ENCODE peak calls at places on chromosome 14, in ten cellular contexts. F is AG04450, G is HCT116, C is fibroblast of lung, T is colonic mucosa, E is breast epithelium, A is GM23248, D is left ventricle myocardium inferior, Y is HL-60, X is kidney epithelial cell. Z is an unnamed sample.

GRCh38 chr14:69715725-69716482 is 51.0 kb upstream of the SRSF5 start:
- DNase-seq in F (peak), G (no peak), C (peak), T (peak), E (peak), A (peak), D (peak), Y (peak), X (peak), Z (no peak)

GRCh38 chr14:41343857-41344256 is 262.8 kb upstream of the LRFN5 start:
- DNase-seq in F (no peak), G (no peak), C (no peak), T (no peak), E (no peak), A (no peak), D (no peak), Y (no peak), X (no peak), Z (no peak)

GRCh38 chr14:56374421-56374820 is 205.2 kb upstream of the TMEM260 start:
- DNase-seq in F (no peak), G (no peak), C (no peak), T (no peak), E (no peak), A (no peak), D (no peak), Y (no peak), X (no peak), Z (no peak)

GRCh38 chr14:28780843-28781503 is 14.4 kb downstream of the FOXG1 start:
- DNase-seq in F (no peak), G (no peak), C (no peak), T (no peak), E (no peak), A (no peak), D (no peak), Y (no peak), X (no peak), Z (no peak)

GRCh38 chr14:53841109-53842099 is 115.2 kb downstream of the BMP4 start:
- DNase-seq in F (no peak), G (no peak), C (no peak), T (no peak), E (no peak), A (no peak), D (no peak), Y (no peak), X (no peak), Z (no peak)

GRCh38 chr14:78291958-78292357 is 121.8 kb downstream of the NRXN3 start:
- DNase-seq in F (no peak), G (no peak), C (no peak), T (no peak), E (no peak), A (no peak), D (no peak), Y (no peak), X (no peak), Z (no peak)

GRCh38 chr14:104349950-104350349 is 211.6 kb downstream of the KIF26A start:
- DNase-seq in F (no peak), G (no peak), C (no peak), T (no peak), E (peak), A (no peak), D (no peak), Y (no peak), X (no peak), Z (no peak)

GRCh38 chr14:31418440-31418839 is 1.9 kb downstream of the HEATR5A start:
- DNase-seq in F (no peak), G (no peak), C (no peak), T (no peak), E (no peak), A (peak), D (no peak), Y (no peak), X (no peak), Z (no peak)

GRCh38 chr14:68307769-68308168 is 485.1 kb downstream of the ZFP36L1 start:
- DNase-seq in F (no peak), G (no peak), C (peak), T (no peak), E (no peak), A (peak), D (no peak), Y (no peak), X (no peak), Z (no peak)

GRCh38 chr14:50523271-50524041 is 8.9 kb downstream of the MAP4K5 start:
- DNase-seq in F (no peak), G (no peak), C (no peak), T (no peak), E (no peak), A (no peak), D (no peak), Y (no peak), X (no peak), Z (no peak)

GRCh38 chr14:104864267-104865068 is 600 bp upstream of the CEP170B start:
- DNase-seq in F (no peak), G (peak), C (no peak), T (peak), E (peak), A (peak), D (peak), Y (no peak), X (no peak), Z (no peak)

GRCh38 chr14:100898935-100899840 is 4.3 kb downstream of the RTL1 start:
- DNase-seq in F (no peak), G (no peak), C (no peak), T (peak), E (peak), A (no peak), D (peak), Y (no peak), X (no peak), Z (no peak)

GRCh38 chr14:96126783-96127271 is 77.8 kb upstream of the BDKRB2 start:
- DNase-seq in F (no peak), G (no peak), C (peak), T (peak), E (no peak), A (no peak), D (no peak), Y (peak), X (no peak), Z (no peak)

GRCh38 chr14:95696741-95697140 is 10.5 kb downstream of the TCL1B start:
- DNase-seq in F (no peak), G (no peak), C (no peak), T (no peak), E (no peak), A (no peak), D (no peak), Y (no peak), X (no peak), Z (no peak)

GRCh38 chr14:96461950-96462798 is 40.0 kb upstream of the PAPOLA start:
- DNase-seq in F (no peak), G (no peak), C (no peak), T (peak), E (no peak), A (no peak), D (no peak), Y (no peak), X (no peak), Z (no peak)

GRCh38 chr14:51638071-51638944 is 13.4 kb upstream of the FRMD6 start:
- DNase-seq in F (no peak), G (no peak), C (no peak), T (no peak), E (no peak), A (peak), D (no peak), Y (no peak), X (no peak), Z (no peak)

GRCh38 chr14:77862154-77862783 is 62.4 kb downstream of the ADCK1 start:
- DNase-seq in F (peak), G (peak), C (peak), T (peak), E (peak), A (peak), D (peak), Y (no peak), X (no peak), Z (peak)

GRCh38 chr14:65373011-65373670 is 39.4 kb upstream of the FUT8 start:
- DNase-seq in F (no peak), G (no peak), C (no peak), T (no peak), E (no peak), A (no peak), D (no peak), Y (no peak), X (no peak), Z (no peak)

GRCh38 chr14:69574266-69574953 is at the start of gene CCDC177:
- DNase-seq in F (no peak), G (peak), C (peak), T (peak), E (peak), A (peak), D (no peak), Y (no peak), X (no peak), Z (no peak)

GRCh38 chr14:23442721-23443356 is 7.4 kb upstream of the MYH7 start:
- DNase-seq in F (no peak), G (no peak), C (no peak), T (no peak), E (no peak), A (no peak), D (peak), Y (no peak), X (no peak), Z (no peak)

GRCh38 chr14:22561661-22562579 is 27.1 kb downstream of the DAD1 start:
- DNase-seq in F (no peak), G (no peak), C (no peak), T (no peak), E (no peak), A (no peak), D (no peak), Y (no peak), X (no peak), Z (no peak)

GRCh38 chr14:52286659-52287649 is 19.5 kb downstream of the PTGDR start:
- DNase-seq in F (no peak), G (no peak), C (no peak), T (no peak), E (no peak), A (peak), D (no peak), Y (no peak), X (no peak), Z (no peak)

GRCh38 chr14:66003082-66003740 is 483.0 kb upstream of the CCDC196 start:
- DNase-seq in F (no peak), G (no peak), C (no peak), T (no peak), E (no peak), A (no peak), D (no peak), Y (no peak), X (no peak), Z (no peak)

GRCh38 chr14:95294320-95294719 is 25.4 kb downstream of the CLMN start:
- DNase-seq in F (no peak), G (no peak), C (no peak), T (no peak), E (no peak), A (no peak), D (no peak), Y (no peak), X (no peak), Z (no peak)

GRCh38 chr14:77241955-77242354 is 29.1 kb downstream of the NGB start:
- DNase-seq in F (no peak), G (no peak), C (no peak), T (no peak), E (no peak), A (peak), D (no peak), Y (no peak), X (no peak), Z (no peak)

GRCh38 chr14:52048132-52048531 is 20.7 kb downstream of the NID2 start:
- DNase-seq in F (no peak), G (no peak), C (no peak), T (no peak), E (no peak), A (no peak), D (no peak), Y (no peak), X (no peak), Z (no peak)

GRCh38 chr14:55136868-55137785 is 8.1 kb downstream of the LGALS3 start:
- DNase-seq in F (peak), G (no peak), C (peak), T (peak), E (peak), A (peak), D (peak), Y (no peak), X (no peak), Z (no peak)

GRCh38 chr14:55170526-55170925 is 20.9 kb downstream of the DLGAP5 start:
- DNase-seq in F (no peak), G (no peak), C (peak), T (no peak), E (no peak), A (no peak), D (no peak), Y (no peak), X (no peak), Z (no peak)

DNA sequence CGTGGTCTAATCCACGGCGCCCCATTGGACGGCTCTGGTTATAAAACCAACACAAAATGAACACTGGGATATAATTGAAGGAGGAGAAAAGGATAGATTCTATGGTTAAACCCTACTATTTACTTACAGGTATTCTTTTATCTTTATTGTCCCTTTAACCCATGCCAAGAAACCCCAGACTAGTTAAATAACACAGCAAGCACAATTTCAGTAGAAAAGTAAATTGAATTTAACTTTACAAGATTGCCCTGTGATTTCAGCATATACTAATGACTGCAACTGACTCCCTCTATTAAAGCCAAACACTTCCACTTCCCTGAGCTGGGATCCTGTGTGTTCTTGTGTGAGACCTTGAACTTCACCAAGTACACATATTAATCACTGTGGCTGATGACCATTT is 45.3 kb downstream of the BCL11B start:
- DNase-seq in F (no peak), G (no peak), C (no peak), T (no peak), E (no peak), A (no peak), D (no peak), Y (no peak), X (no peak), Z (no peak)
- H3K4me3 ChIP-seq in F (no peak), G (no peak), C (no peak), T (no peak), E (no peak), A (no peak), D (no peak), Y (no peak), X (no peak), Z (no peak)

GRCh38 chr14:89543420-89543790 is 126.4 kb upstream of the FOXN3 start:
- DNase-seq in F (no peak), G (no peak), C (peak), T (no peak), E (no peak), A (no peak), D (no peak), Y (no peak), X (no peak), Z (no peak)
- H3K4me3 ChIP-seq in F (no peak), G (no peak), C (no peak), T (no peak), E (no peak), A (no peak), D (no peak), Y (no peak), X (no peak), Z (no peak)

GRCh38 chr14:35825968-35826217 is 245 bp upstream of the BRMS1L start:
- DNase-seq in F (no peak), G (no peak), C (no peak), T (no peak), E (no peak), A (no peak), D (no peak), Y (no peak), X (no peak), Z (no peak)

GRCh38 chr14:35826952-35827416 is 846 bp downstream of the BRMS1L start:
- DNase-seq in F (no peak), G (no peak), C (no peak), T (no peak), E (no peak), A (peak), D (no peak), Y (no peak), X (no peak), Z (no peak)

GRCh38 chr14:35826218-35826951 is at the start of gene BRMS1L:
- DNase-seq in F (peak), G (peak), C (peak), T (peak), E (peak), A (peak), D (peak), Y (peak), X (peak), Z (peak)

GRCh38 chr14:35829449-35829848 is 3.3 kb downstream of the BRMS1L start:
- DNase-seq in F (no peak), G (no peak), C (peak), T (no peak), E (no peak), A (peak), D (no peak), Y (no peak), X (no peak), Z (no peak)

GRCh38 chr14:35827678-35828472 is 1.7 kb downstream of the BRMS1L start:
- DNase-seq in F (no peak), G (no peak), C (no peak), T (no peak), E (no peak), A (no peak), D (no peak), Y (no peak), X (no peak), Z (no peak)
- H3K4me3 ChIP-seq in F (no peak), G (peak), C (no peak), T (no peak), E (peak), A (peak), D (peak), Y (no peak), X (no peak), Z (peak)

GRCh38 chr14:91140672-91141071 is 26.8 kb downstream of the DGLUCY start:
- DNase-seq in F (no peak), G (peak), C (peak), T (peak), E (no peak), A (peak), D (no peak), Y (no peak), X (no peak), Z (peak)

GRCh38 chr14:91139776-91140175 is 25.9 kb downstream of the DGLUCY start:
- DNase-seq in F (no peak), G (no peak), C (no peak), T (no peak), E (no peak), A (no peak), D (no peak), Y (no peak), X (no peak), Z (no peak)

GRCh38 chr14:91143862-91144261 is 30.0 kb downstream of the DGLUCY start:
- DNase-seq in F (no peak), G (no peak), C (peak), T (no peak), E (no peak), A (no peak), D (no peak), Y (no peak), X (no peak), Z (no peak)

GRCh38 chr14:91144425-91145145 is 30.7 kb downstream of the DGLUCY start:
- DNase-seq in F (peak), G (no peak), C (peak), T (no peak), E (no peak), A (peak), D (no peak), Y (no peak), X (no peak), Z (no peak)

DNA sequence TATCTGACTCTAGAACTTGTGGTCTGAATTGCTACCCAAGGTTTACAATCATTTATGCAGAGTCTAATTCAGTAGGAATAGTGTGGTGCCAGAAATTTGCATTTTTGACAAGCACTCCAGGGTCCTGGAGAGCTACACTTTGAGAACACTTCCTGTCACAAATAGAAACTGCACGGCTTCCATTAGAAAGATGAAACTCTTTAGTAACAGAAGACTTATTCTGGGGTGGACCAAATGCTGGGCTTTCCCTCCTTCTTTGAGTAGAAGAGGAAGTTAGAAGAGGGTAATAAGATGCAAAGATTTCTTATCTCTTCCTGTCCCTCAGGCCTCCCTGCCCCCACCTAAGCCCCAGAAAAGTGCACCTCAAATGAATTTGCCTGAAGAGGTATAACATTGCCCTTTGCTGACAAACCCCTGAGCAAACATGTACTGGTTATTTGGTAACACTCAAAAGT is 28.4 kb downstream of the DGLUCY start:
- DNase-seq in F (no peak), G (no peak), C (no peak), T (no peak), E (no peak), A (no peak), D (no peak), Y (no peak), X (no peak), Z (no peak)
- H3K4me3 ChIP-seq in F (no peak), G (no peak), C (no peak), T (no peak), E (no peak), A (no peak), D (no peak), Y (no peak), X (no peak), Z (no peak)

DNA sequence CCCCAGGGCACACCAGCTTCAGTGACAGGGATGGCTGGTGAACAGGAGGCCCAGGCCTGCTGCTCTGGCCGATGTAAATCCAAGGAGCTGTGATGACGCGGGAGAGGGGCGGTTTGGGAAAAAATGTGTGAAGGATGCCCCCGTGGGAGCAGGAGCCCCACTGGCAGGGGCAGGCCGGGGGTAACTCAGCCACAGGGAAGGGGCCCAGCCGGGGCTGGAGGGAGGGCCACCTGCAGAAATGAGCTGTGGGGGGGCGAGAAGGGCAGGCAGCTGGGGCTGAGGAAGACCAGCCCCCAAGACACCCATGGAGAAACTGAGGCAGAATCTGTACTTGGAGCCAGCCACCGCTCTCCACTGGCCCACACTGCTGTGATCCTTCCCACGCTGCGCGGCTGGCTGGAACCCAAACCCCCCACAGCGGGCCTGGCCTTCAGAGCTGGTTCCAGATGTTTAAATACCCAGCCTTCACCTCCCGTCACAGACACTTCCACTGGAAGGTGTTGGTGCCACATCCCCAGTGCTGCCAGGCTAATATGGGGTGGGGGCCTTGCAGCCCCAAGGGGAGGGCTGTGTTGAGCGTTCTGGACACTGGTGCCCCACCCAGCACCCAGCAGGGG is 28.5 kb upstream of the ANKRD9 start:
- DNase-seq in F (no peak), G (no peak), C (no peak), T (no peak), E (no peak), A (no peak), D (no peak), Y (no peak), X (no peak), Z (no peak)
- H3K4me3 ChIP-seq in F (no peak), G (no peak), C (no peak), T (no peak), E (no peak), A (no peak), D (no peak), Y (no peak), X (no peak), Z (no peak)

GRCh38 chr14:90332271-90332584 is 487 bp upstream of the NRDE2 start:
- DNase-seq in F (no peak), G (no peak), C (no peak), T (no peak), E (no peak), A (no peak), D (no peak), Y (no peak), X (no peak), Z (no peak)
- H3K4me3 ChIP-seq in F (peak), G (peak), C (peak), T (peak), E (peak), A (peak), D (peak), Y (peak), X (peak), Z (peak)